ENCODE peak calls at places on chromosomes 7 and 10, in five cellular contexts. W, U, K, R and N are unnamed samples.
A peak's percentile ranks its signal among the peaks of the same experiment; 100 is the strongest.

GRCh38 chr7:137681657-137682562 is 164.9 kb downstream of the DGKI start:
- DNase-seq in W (no peak), U (no peak), K (peak; percentile 69), R (no peak), N (no peak)

GRCh38 chr10:69898524-69898923 is 96.8 kb downstream of the COL13A1 start:
- DNase-seq in W (no peak), U (no peak), K (no peak), R (no peak), N (no peak)

GRCh38 chr7:121000091-121000983 is 11.8 kb downstream of the CPED1 start:
- DNase-seq in W (no peak), U (no peak), K (no peak), R (no peak), N (no peak)

GRCh38 chr7:99473315-99473596 is 566 bp downstream of the ZNF789 start:
- DNase-seq in W (no peak), U (no peak), K (peak; percentile 68), R (peak; percentile 34), N (no peak)

GRCh38 chr10:32412499-32412853 is 33.5 kb upstream of the CCDC7 start:
- DNase-seq in W (no peak), U (no peak), K (peak; percentile 65), R (no peak), N (no peak)

GRCh38 chr10:60397792-60398191 is 8.1 kb upstream of the ANK3 start:
- DNase-seq in W (no peak), U (no peak), K (peak; percentile 72), R (no peak), N (no peak)

GRCh38 chr7:34497153-34497777 is 160.8 kb upstream of the NPSR1 start:
- DNase-seq in W (no peak), U (no peak), K (no peak), R (no peak), N (no peak)

GRCh38 chr7:140898794-140899548 is 25.8 kb downstream of the BRAF start:
- DNase-seq in W (no peak), U (no peak), K (peak; percentile 81), R (no peak), N (no peak)

GRCh38 chr7:16609842-16610450 is 35.6 kb downstream of the ANKMY2 start:
- DNase-seq in W (no peak), U (no peak), K (no peak), R (no peak), N (no peak)

GRCh38 chr10:126391162-126391880 is 3.0 kb upstream of the ADAM12 start:
- DNase-seq in W (no peak), U (no peak), K (no peak), R (peak; percentile 23), N (no peak)

GRCh38 chr7:46847126-46847525 is 734.8 kb downstream of the TNS3 start:
- DNase-seq in W (no peak), U (no peak), K (no peak), R (no peak), N (no peak)

GRCh38 chr7:44273681-44274622 is 51.4 kb downstream of the CAMK2B start:
- DNase-seq in W (no peak), U (no peak), K (no peak), R (no peak), N (no peak)

GRCh38 chr10:128063736-128064614 is 62.2 kb downstream of the MKI67 start:
- DNase-seq in W (no peak), U (no peak), K (no peak), R (no peak), N (no peak)

GRCh38 chr10:110495731-110496552 is 1.8 kb upstream of the DUSP5 start:
- DNase-seq in W (peak; percentile 90), U (peak; percentile 33), K (peak; percentile 72), R (no peak), N (peak; percentile 33)

GRCh38 chr10:78028438-78029293 is 649 bp downstream of the POLR3A start:
- DNase-seq in W (no peak), U (no peak), K (peak; percentile 67), R (peak; percentile 43), N (no peak)

GRCh38 chr10:29253096-29254029 is 35.5 kb upstream of the LYZL1 start:
- DNase-seq in W (no peak), U (no peak), K (no peak), R (no peak), N (no peak)

GRCh38 chr7:81408728-81409127 is 361.1 kb downstream of the HGF start:
- DNase-seq in W (no peak), U (no peak), K (peak; percentile 76), R (no peak), N (no peak)

GRCh38 chr7:73960548-73960947 is 67.4 kb upstream of the ELN start:
- DNase-seq in W (peak; percentile 83), U (no peak), K (peak; percentile 19), R (no peak), N (no peak)

GRCh38 chr7:264541-265191 is 25.3 kb upstream of the FOXL3 start:
- DNase-seq in W (no peak), U (no peak), K (peak; percentile 12), R (peak; percentile 53), N (no peak)

GRCh38 chr10:100510533-100511308 is 8.9 kb downstream of the SEC31B start:
- DNase-seq in W (no peak), U (no peak), K (peak; percentile 34), R (peak; percentile 49), N (no peak)

GRCh38 chr10:75179657-75180177 is 30.9 kb upstream of the VDAC2 start:
- DNase-seq in W (no peak), U (no peak), K (no peak), R (no peak), N (no peak)

GRCh38 chr10:84523509-84523908 is 195.1 kb downstream of the CCSER2 start:
- DNase-seq in W (no peak), U (no peak), K (peak; percentile 25), R (no peak), N (no peak)

GRCh38 chr10:89419548-89419947 is 5.2 kb downstream of the IFIT5 start:
- DNase-seq in W (no peak), U (no peak), K (no peak), R (no peak), N (no peak)

GRCh38 chr7:16293669-16294425 is 127.5 kb downstream of the CRPPA start:
- DNase-seq in W (no peak), U (no peak), K (peak; percentile 66), R (no peak), N (no peak)

GRCh38 chr10:132910901-132911711 is 31.3 kb downstream of the CFAP46 start:
- DNase-seq in W (no peak), U (peak; percentile 10), K (no peak), R (no peak), N (peak; percentile 41)

GRCh38 chr10:49083256-49083655 is 32.1 kb downstream of the VSTM4 start:
- DNase-seq in W (peak; percentile 86), U (peak; percentile 71), K (no peak), R (peak; percentile 12), N (peak; percentile 42)

GRCh38 chr7:148318092-148318756 is 272.3 kb upstream of the C7orf33 start:
- DNase-seq in W (no peak), U (no peak), K (no peak), R (no peak), N (no peak)

GRCh38 chr10:26556756-26557640 is 118.9 kb downstream of the APBB1IP start:
- DNase-seq in W (no peak), U (no peak), K (peak; percentile 57), R (peak; percentile 55), N (no peak)

DNA sequence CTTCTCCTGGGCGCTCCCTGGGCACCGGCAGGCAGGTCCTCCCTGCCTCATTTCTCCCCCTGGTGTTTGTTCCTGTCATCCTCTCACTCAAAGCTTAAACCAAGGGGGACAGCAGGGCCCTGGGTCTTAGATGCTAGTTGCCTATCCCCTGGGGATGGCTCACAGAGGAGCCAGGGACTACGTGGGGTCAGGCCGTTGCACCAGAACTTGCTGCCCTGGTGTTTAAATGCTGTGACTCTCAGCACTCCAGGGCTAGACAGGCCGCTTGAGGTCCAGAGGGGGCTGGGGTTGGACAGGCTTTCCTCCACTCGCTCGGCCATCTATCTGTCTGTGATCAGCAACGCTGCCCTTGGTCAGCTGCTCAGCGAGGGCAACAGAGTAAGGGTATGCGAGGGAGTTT is 340.3 kb downstream of the CXCL12 start:
- DNase-seq in W (peak; percentile 66), U (no peak), K (no peak), R (no peak), N (no peak)
- TF ChIP-seq CTCF in W (no peak), U (no peak), K (no peak), R (no peak), N (no peak)

GRCh38 chr7:22726345-22726848 is 603 bp upstream of the IL6 start:
- DNase-seq in W (no peak), U (peak; percentile 43), K (peak; percentile 84), R (peak; percentile 63), N (peak; percentile 41)
- TF ChIP-seq CTCF in W (no peak), U (no peak), K (peak; percentile 76), R (peak; percentile 57), N (peak; percentile 18)

GRCh38 chr7:135510603-135511183 is 791 bp upstream of the CNOT4 start:
- DNase-seq in W (peak; percentile 79), U (no peak), K (peak; percentile 38), R (no peak), N (no peak)
- TF ChIP-seq CTCF in W (no peak), U (no peak), K (peak; percentile 34), R (no peak), N (peak; percentile 13)

DNA sequence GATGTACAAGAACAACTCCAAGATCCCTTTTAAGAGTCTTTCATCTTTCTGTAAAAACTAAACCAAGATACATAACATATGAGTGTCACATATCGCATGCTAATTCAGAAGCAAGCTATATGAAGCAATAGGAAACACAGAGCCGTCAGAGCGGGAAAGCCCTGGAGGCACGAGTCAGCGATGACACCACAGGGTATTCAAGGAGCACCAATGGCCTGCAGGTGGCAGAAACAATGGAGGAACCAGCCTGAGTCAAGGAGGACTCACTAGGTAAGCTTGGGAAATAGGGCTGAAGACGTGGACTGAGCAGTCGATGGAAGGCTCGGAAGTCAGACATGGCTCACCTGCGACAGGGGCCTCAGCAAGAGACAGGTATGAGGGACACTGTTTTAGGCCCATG is 214.4 kb downstream of the FAM107B start:
- DNase-seq in W (no peak), U (no peak), K (peak; percentile 87), R (peak; percentile 46), N (no peak)
- TF ChIP-seq CTCF in W (no peak), U (no peak), K (peak; percentile 26), R (no peak), N (no peak)

GRCh38 chr10:131899695-131900349 is 986 bp upstream of the PPP2R2D start:
- DNase-seq in W (no peak), U (no peak), K (no peak), R (no peak), N (no peak)
- TF ChIP-seq CTCF in W (no peak), U (no peak), K (peak; percentile 15), R (peak; percentile 13), N (no peak)

GRCh38 chr7:50783304-50783703 is 608 bp upstream of the GRB10 start:
- DNase-seq in W (no peak), U (no peak), K (no peak), R (no peak), N (no peak)

GRCh38 chr7:50781894-50782293 is 802 bp downstream of the GRB10 start:
- DNase-seq in W (no peak), U (no peak), K (no peak), R (no peak), N (no peak)

GRCh38 chr7:50783801-50784507 is 1.3 kb upstream of the GRB10 start:
- DNase-seq in W (no peak), U (no peak), K (no peak), R (no peak), N (no peak)

GRCh38 chr7:50781371-50781770 is 1.3 kb downstream of the GRB10 start:
- DNase-seq in W (no peak), U (no peak), K (no peak), R (no peak), N (peak; percentile 29)

GRCh38 chr7:50782376-50783208 is at the start of gene GRB10:
- DNase-seq in W (no peak), U (peak; percentile 56), K (peak; percentile 56), R (peak; percentile 72), N (peak; percentile 83)
- TF ChIP-seq CTCF in W (no peak), U (no peak), K (peak; percentile 26), R (peak; percentile 49), N (peak; percentile 27)